ENCODE peak calls at places on chromosome 19, in five cellular contexts. One of them, this sample, is unnamed.

GRCh38 chr19:16400911-16401675 is 70.7 kb downstream of the EPS15L1 start:
- DNase-seq in PC-3: no peak
- DNase-seq in neural progenitor cell: no peak
- DNase-seq in GM23338: no peak
- DNase-seq in MM.1S: no peak
- DNase-seq in this sample: no peak

GRCh38 chr19:4851551-4852290 is 15.7 kb downstream of the PLIN3 start:
- DNase-seq in GM23338: peak; percentile 85
- DNase-seq in neural progenitor cell: peak; percentile 71
- DNase-seq in MM.1S: peak; percentile 32
- DNase-seq in PC-3: peak; percentile 67
- DNase-seq in this sample: peak; percentile 77

GRCh38 chr19:36136975-36137686 is 2.7 kb upstream of the CAPNS1 start:
- DNase-seq in neural progenitor cell: no peak
- DNase-seq in GM23338: no peak
- DNase-seq in MM.1S: peak; percentile 35
- DNase-seq in PC-3: peak; percentile 91
- DNase-seq in this sample: no peak

GRCh38 chr19:40084948-40085347 is 5.8 kb downstream of the ZNF780A start:
- DNase-seq in GM23338: peak; percentile 45
- DNase-seq in PC-3: no peak
- DNase-seq in neural progenitor cell: no peak
- DNase-seq in MM.1S: no peak
- DNase-seq in this sample: no peak

GRCh38 chr19:23526302-23526701 is 131.0 kb upstream of the ZNF91 start:
- DNase-seq in PC-3: peak; percentile 34
- DNase-seq in neural progenitor cell: no peak
- DNase-seq in GM23338: no peak
- DNase-seq in MM.1S: no peak
- DNase-seq in this sample: no peak

GRCh38 chr19:50050406-50051223 is 24.8 kb downstream of the ZNF473 start:
- DNase-seq in neural progenitor cell: peak; percentile 39
- DNase-seq in MM.1S: no peak
- DNase-seq in GM23338: peak; percentile 89
- DNase-seq in PC-3: peak; percentile 74
- DNase-seq in this sample: peak; percentile 81

GRCh38 chr19:33399745-33400681 is 26.5 kb downstream of the CEBPG start:
- DNase-seq in neural progenitor cell: no peak
- DNase-seq in GM23338: no peak
- DNase-seq in PC-3: no peak
- DNase-seq in MM.1S: no peak
- DNase-seq in this sample: no peak

GRCh38 chr19:32458500-32459123 is 53.0 kb downstream of the DPY19L3 start:
- DNase-seq in GM23338: no peak
- DNase-seq in PC-3: no peak
- DNase-seq in neural progenitor cell: no peak
- DNase-seq in MM.1S: peak; percentile 49
- DNase-seq in this sample: no peak

GRCh38 chr19:35381926-35382325 is 11.1 kb downstream of the GPR42 start:
- DNase-seq in GM23338: no peak
- DNase-seq in PC-3: no peak
- DNase-seq in neural progenitor cell: no peak
- DNase-seq in MM.1S: no peak
- DNase-seq in this sample: no peak

GRCh38 chr19:28444371-28444770 is 768.6 kb downstream of the UQCRFS1 start:
- DNase-seq in MM.1S: no peak
- DNase-seq in neural progenitor cell: no peak
- DNase-seq in PC-3: no peak
- DNase-seq in GM23338: no peak
- DNase-seq in this sample: no peak

GRCh38 chr19:44848036-44848804 is 2.1 kb downstream of the NECTIN2 start:
- DNase-seq in MM.1S: no peak
- DNase-seq in GM23338: peak; percentile 87
- DNase-seq in neural progenitor cell: peak; percentile 67
- DNase-seq in PC-3: peak; percentile 30
- DNase-seq in this sample: no peak

DNA sequence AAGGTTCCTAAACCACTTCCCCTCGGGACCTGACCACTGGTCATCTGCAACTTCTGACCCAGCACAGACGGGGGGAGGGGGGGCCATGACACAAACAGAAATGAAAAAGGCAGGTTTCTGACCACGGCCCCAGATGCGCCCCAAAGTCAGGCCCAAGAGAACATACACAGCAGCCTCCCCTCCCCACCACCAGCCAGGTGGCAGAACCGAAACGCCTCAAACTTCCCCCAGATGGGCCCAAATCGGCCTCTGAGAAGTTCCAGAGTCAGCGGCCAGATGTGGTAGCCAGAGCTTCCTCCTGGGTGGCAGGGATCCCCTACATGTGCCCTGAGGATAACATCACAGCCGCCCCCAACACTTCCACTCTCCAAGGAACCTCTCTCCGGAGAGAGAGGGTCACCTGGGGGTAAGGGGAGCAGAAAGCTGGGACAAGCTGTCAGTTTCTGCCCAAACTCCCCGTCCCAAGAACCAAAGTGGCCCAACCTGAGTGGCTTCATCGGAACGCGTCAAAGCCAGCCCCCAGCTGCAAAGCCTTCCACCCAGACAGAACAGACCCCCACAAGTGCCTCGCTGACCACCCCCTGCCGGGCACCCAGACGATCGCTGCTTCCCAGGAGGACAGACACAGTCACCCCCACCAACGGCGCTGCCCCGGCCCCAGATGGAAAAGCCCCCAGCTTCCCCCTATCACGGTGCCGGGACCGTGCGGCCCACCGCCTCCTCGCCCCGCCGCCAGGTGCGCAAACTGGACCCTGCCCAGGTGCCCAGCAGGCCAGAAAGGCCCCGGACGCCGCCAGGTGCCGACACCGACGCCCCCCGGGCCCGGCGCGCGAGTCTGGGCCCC is 800 bp downstream of the ELL start:
- DNase-seq in MM.1S: peak; percentile 78
- DNase-seq in PC-3: no peak
- DNase-seq in GM23338: peak; percentile 38
- DNase-seq in neural progenitor cell: peak; percentile 58
- DNase-seq in this sample: peak; percentile 69
- H3K79me2 ChIP-seq in MM.1S: peaks cover 58% of the 10 kb centered on the region
- H3K79me2 ChIP-seq in PC-3: peaks cover 54% of the 10 kb centered on the region
- H3K79me2 ChIP-seq in GM23338: peaks cover 49% of the 10 kb centered on the region
- H3K79me2 ChIP-seq in neural progenitor cell: peaks cover 49% of the 10 kb centered on the region
- H3K79me2 ChIP-seq in this sample: peaks cover 54% of the 10 kb centered on the region

DNA sequence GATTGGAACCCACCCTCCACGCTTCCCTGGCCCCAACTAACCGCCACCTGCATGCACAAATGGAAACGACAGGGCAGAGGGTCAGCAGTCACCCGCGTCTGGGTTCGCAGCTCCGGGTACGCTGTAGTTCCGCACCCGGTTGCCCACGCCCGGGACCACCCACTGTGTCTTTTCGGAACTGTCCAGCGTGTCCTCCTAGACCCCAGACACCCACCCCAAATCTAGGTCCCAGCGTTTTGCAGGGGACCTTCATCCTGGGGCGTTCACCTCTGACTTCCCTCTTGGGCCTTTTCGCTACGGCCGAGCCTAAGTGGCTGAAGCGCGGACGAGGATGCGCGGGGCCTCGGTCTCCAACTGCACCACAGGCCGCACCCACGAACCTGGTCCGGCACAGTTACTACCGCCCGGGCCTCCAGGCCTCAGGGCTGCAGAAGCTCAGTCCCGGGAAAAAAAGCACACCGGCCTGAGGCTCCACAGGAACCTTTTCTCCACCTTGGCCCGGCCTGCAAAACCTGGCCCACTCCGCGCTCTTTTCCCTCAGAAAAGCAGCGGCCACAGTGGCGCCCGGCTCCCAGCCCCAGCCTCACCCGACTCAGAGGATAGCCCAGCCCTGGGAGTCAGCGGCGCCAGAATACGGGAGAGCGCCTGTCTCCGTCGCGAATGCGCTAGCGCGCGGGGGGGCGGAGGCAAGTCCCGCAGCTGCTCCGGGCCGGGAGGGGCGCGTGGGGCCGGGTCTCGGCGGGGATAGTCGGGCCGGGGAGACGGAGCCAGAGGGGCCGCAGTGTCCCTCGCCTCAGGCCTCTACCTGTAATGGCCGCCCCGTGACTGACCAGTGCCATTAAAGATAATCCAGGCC is at the start of gene ZFP30:
- DNase-seq in GM23338: peak; percentile 75
- DNase-seq in PC-3: peak; percentile 70
- DNase-seq in MM.1S: no peak
- DNase-seq in neural progenitor cell: peak; percentile 93
- DNase-seq in this sample: peak; percentile 65
- TF ChIP-seq EZH2phosphoT487 in GM23338: no peak
- TF ChIP-seq EZH2phosphoT487 in PC-3: no peak
- TF ChIP-seq EZH2phosphoT487 in MM.1S: no peak
- TF ChIP-seq EZH2phosphoT487 in neural progenitor cell: no peak
- TF ChIP-seq EZH2phosphoT487 in this sample: no peak

GRCh38 chr19:20171285-20171684 is 4.3 kb downstream of the ZNF486 start:
- DNase-seq in MM.1S: no peak
- DNase-seq in GM23338: no peak
- DNase-seq in neural progenitor cell: no peak
- DNase-seq in PC-3: no peak
- DNase-seq in this sample: no peak
- H3K27ac ChIP-seq in MM.1S: no peak overlapping the region
- H3K27ac ChIP-seq in GM23338: no peak overlapping the region
- H3K27ac ChIP-seq in neural progenitor cell: no peak overlapping the region
- H3K27ac ChIP-seq in PC-3: no peak overlapping the region
- H3K27ac ChIP-seq in this sample: no peak overlapping the region

GRCh38 chr19:12733907-12734214 is 623 bp downstream of the TRIR start:
- DNase-seq in GM23338: no peak
- DNase-seq in neural progenitor cell: no peak
- DNase-seq in MM.1S: no peak
- DNase-seq in PC-3: no peak
- DNase-seq in this sample: no peak

GRCh38 chr19:12736854-12737665 is at the start of gene GET3:
- DNase-seq in MM.1S: peak; percentile 96
- DNase-seq in neural progenitor cell: peak; percentile 98
- DNase-seq in PC-3: peak; percentile 100
- DNase-seq in GM23338: peak; percentile 100
- DNase-seq in this sample: peak; percentile 94

GRCh38 chr19:12731337-12731736 is 3.1 kb downstream of the TRIR start:
- DNase-seq in GM23338: no peak
- DNase-seq in PC-3: no peak
- DNase-seq in neural progenitor cell: no peak
- DNase-seq in MM.1S: no peak
- DNase-seq in this sample: no peak

GRCh38 chr19:12730054-12730453 is 4.4 kb downstream of the TRIR start:
- DNase-seq in PC-3: no peak
- DNase-seq in MM.1S: no peak
- DNase-seq in neural progenitor cell: no peak
- DNase-seq in GM23338: no peak
- DNase-seq in this sample: peak; percentile 10

GRCh38 chr19:12733369-12733896 is 1.1 kb downstream of the TRIR start:
- DNase-seq in MM.1S: peak; percentile 69
- DNase-seq in PC-3: peak; percentile 53
- DNase-seq in GM23338: peak; percentile 54
- DNase-seq in neural progenitor cell: peak; percentile 52
- DNase-seq in this sample: peak; percentile 74
- H3K79me2 ChIP-seq in MM.1S: peaks cover 60% of the 10 kb centered on the region
- H3K79me2 ChIP-seq in PC-3: peaks cover 65% of the 10 kb centered on the region
- H3K79me2 ChIP-seq in GM23338: peaks cover 45% of the 10 kb centered on the region
- H3K79me2 ChIP-seq in neural progenitor cell: peaks cover 56% of the 10 kb centered on the region
- H3K79me2 ChIP-seq in this sample: peaks cover 67% of the 10 kb centered on the region

DNA sequence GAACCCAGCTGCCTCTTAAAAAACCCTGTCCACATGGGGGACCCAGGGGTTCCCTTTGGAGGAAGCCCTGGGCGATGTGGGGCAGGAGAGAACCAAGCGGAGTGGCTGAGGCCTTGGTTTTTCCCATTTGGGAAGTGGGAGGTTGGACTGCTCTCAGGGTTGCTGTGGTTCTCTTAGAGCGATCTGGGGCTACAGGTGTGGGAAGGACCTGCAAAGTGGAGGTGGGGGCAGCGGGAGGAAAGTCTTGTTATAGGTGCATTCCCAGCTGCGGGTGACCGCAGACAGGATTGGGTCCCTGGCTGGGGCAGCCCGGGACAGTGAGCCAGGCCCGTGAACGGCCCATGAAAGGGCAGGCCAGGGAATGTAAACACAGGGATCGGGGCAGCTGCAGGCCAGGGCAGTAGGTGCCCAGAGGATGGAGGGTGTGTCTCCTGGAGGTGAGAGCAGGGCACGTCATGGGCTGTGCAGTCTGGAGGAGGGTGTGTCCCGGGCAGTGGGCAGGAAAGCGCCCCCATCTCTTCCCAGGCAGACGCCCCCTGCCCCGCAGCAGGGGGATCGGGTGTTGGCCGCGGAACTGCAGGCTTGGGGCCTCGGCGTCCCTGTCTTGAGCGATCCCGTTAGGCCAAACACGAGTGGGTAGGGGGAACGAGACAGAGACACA is 767 bp downstream of the SLC25A23 start:
- DNase-seq in PC-3: peak; percentile 14
- DNase-seq in GM23338: no peak
- DNase-seq in neural progenitor cell: peak; percentile 11
- DNase-seq in MM.1S: no peak
- DNase-seq in this sample: peak; percentile 27
- TF ChIP-seq EZH2phosphoT487 in PC-3: no peak
- TF ChIP-seq EZH2phosphoT487 in GM23338: no peak
- TF ChIP-seq EZH2phosphoT487 in neural progenitor cell: no peak
- TF ChIP-seq EZH2phosphoT487 in MM.1S: no peak
- TF ChIP-seq EZH2phosphoT487 in this sample: no peak

This sample was measured in OCI-LY7.